ENCODE peak calls at places on chromosome 6, in nine cellular contexts. Q, R, O, W, M, E, G, C and S are unnamed samples.

GRCh38 chr6:144334150-144334708 is 49.1 kb downstream of the UTRN start:
- DNase-seq in G (no peak), R (no peak), E (no peak), Q (peak; percentile 45), O (no peak), C (no peak), W (no peak), M (no peak), S (no peak)

GRCh38 chr6:41228616-41229015 is 467 bp downstream of the TREML4 start:
- DNase-seq in Q (no peak), W (no peak), R (no peak), E (no peak), G (no peak), M (no peak), O (no peak), C (no peak), S (no peak)

GRCh38 chr6:108737594-108738546 is 110.4 kb upstream of the ARMC2 start:
- DNase-seq in E (peak; percentile 100), M (no peak), Q (no peak), G (no peak), R (no peak), C (peak; percentile 98), O (peak; percentile 94), W (peak; percentile 86), S (peak; percentile 90)

GRCh38 chr6:168616807-168617756 is 176.1 kb downstream of the SMOC2 start:
- DNase-seq in Q (no peak), M (no peak), C (no peak), W (no peak), G (no peak), R (peak; percentile 41), O (no peak), E (no peak), S (peak; percentile 78)

GRCh38 chr6:89475106-89475505 is 42.2 kb downstream of the ANKRD6 start:
- DNase-seq in G (no peak), O (no peak), C (no peak), Q (no peak), R (no peak), M (no peak), W (no peak), E (peak; percentile 32), S (no peak)

GRCh38 chr6:149093643-149094042 is 223.9 kb upstream of the TAB2 start:
- DNase-seq in C (no peak), R (no peak), O (peak; percentile 35), M (no peak), E (peak; percentile 40), W (peak; percentile 40), G (no peak), Q (no peak), S (no peak)

GRCh38 chr6:13427838-13428527 is 59.4 kb downstream of the GFOD1 start:
- DNase-seq in O (no peak), Q (no peak), C (no peak), M (no peak), W (no peak), G (no peak), R (no peak), E (no peak), S (no peak)

GRCh38 chr6:150443621-150444020 is 74.8 kb downstream of the IYD start:
- DNase-seq in C (no peak), W (no peak), G (no peak), Q (no peak), E (no peak), O (no peak), M (no peak), R (no peak), S (no peak)

GRCh38 chr6:56868687-56869086 is 86.2 kb upstream of the BEND6 start:
- DNase-seq in G (no peak), C (peak; percentile 67), O (no peak), M (no peak), W (peak; percentile 55), E (peak; percentile 91), R (no peak), Q (no peak), S (no peak)

GRCh38 chr6:137921823-137922222 is 54.8 kb downstream of the TNFAIP3 start:
- DNase-seq in W (no peak), O (no peak), G (no peak), E (peak; percentile 24), C (no peak), R (no peak), M (no peak), Q (no peak), S (no peak)

GRCh38 chr6:4543596-4543995 is 232.6 kb upstream of the CDYL start:
- DNase-seq in R (no peak), O (no peak), W (no peak), M (no peak), E (peak; percentile 6), Q (no peak), G (no peak), C (no peak), S (no peak)

GRCh38 chr6:36852481-36853147 is 13.4 kb upstream of the CPNE5 start:
- DNase-seq in Q (no peak), R (no peak), E (peak; percentile 89), W (no peak), O (peak; percentile 32), M (no peak), G (peak; percentile 49), C (peak; percentile 40), S (peak; percentile 86)

GRCh38 chr6:53906842-53907241 is 112.0 kb downstream of the LRRC1 start:
- DNase-seq in C (no peak), M (no peak), E (no peak), R (no peak), W (no peak), G (no peak), O (no peak), Q (no peak), S (no peak)

GRCh38 chr6:87093651-87094050 is 1.3 kb downstream of the CGA start:
- DNase-seq in O (no peak), M (no peak), G (no peak), R (no peak), C (no peak), Q (no peak), E (peak; percentile 63), W (peak; percentile 21), S (no peak)

GRCh38 chr6:17705428-17705777 is 1.3 kb downstream of the NUP153 start:
- DNase-seq in C (no peak), G (peak; percentile 8), E (peak; percentile 89), Q (peak; percentile 54), W (no peak), M (peak; percentile 23), O (no peak), R (no peak), S (no peak)

GRCh38 chr6:54697423-54697822 is 149.1 kb upstream of the FAM83B start:
- DNase-seq in G (no peak), O (no peak), W (no peak), R (no peak), Q (no peak), C (no peak), M (no peak), E (peak; percentile 34), S (no peak)

GRCh38 chr6:5950448-5950847 is 56.3 kb downstream of the NRN1 start:
- DNase-seq in M (no peak), R (no peak), Q (no peak), G (peak; percentile 18), E (peak; percentile 3), C (no peak), O (no peak), W (no peak), S (no peak)

GRCh38 chr6:100446922-100447899 is 17.5 kb downstream of the SIM1 start:
- DNase-seq in O (no peak), M (no peak), G (no peak), E (peak; percentile 51), C (no peak), R (no peak), W (no peak), Q (no peak), S (peak; percentile 78)

GRCh38 chr6:43604174-43604573 is 24.9 kb downstream of the GTPBP2 start:
- DNase-seq in G (no peak), C (peak; percentile 74), R (no peak), O (peak; percentile 55), M (no peak), W (no peak), Q (no peak), E (peak; percentile 77), S (no peak)

GRCh38 chr6:121354764-121355163 is 20.5 kb upstream of the TBC1D32 start:
- DNase-seq in W (no peak), G (no peak), C (no peak), E (peak; percentile 33), R (no peak), Q (no peak), O (no peak), M (no peak), S (no peak)

GRCh38 chr6:144768676-144769599 is 483.8 kb downstream of the UTRN start:
- DNase-seq in Q (peak; percentile 74), R (no peak), O (no peak), W (no peak), C (no peak), M (peak; percentile 86), G (no peak), E (no peak), S (no peak)

GRCh38 chr6:6193221-6193745 is 127.2 kb downstream of the F13A1 start:
- DNase-seq in O (no peak), E (no peak), Q (no peak), R (peak; percentile 52), C (no peak), M (no peak), G (no peak), W (no peak), S (no peak)

GRCh38 chr6:27280064-27280539 is 32.0 kb downstream of the POM121L2 start:
- DNase-seq in Q (no peak), G (peak; percentile 51), E (peak; percentile 76), R (no peak), W (no peak), C (no peak), O (no peak), M (peak; percentile 77), S (no peak)